ENCODE peak calls at places on chromosomes 2 and 18, in six cellular contexts. Y, D, A, R, U and V are unnamed samples.

GRCh38 chr2:130327703-130328527 is 14.8 kb upstream of the IMP4 start:
- DNase-seq in A (peak), Y (peak), D (no peak), U (no peak), R (no peak), V (peak)

GRCh38 chr2:46856336-46856735 is 59.3 kb downstream of the MCFD2 start:
- DNase-seq in U (no peak), R (no peak), D (no peak), Y (no peak), A (no peak), V (no peak)

GRCh38 chr2:142881619-142882018 is 4.2 kb downstream of the KYNU start:
- DNase-seq in Y (no peak), U (no peak), A (no peak), R (no peak), D (no peak), V (no peak)

GRCh38 chr2:113098061-113098460 is 29.3 kb upstream of the IL1RN start:
- DNase-seq in D (no peak), R (no peak), A (no peak), Y (no peak), U (no peak), V (no peak)

GRCh38 chr2:42714686-42715085 is 49.2 kb downstream of the OXER1 start:
- DNase-seq in A (no peak), U (no peak), R (no peak), Y (no peak), D (no peak), V (no peak)

GRCh38 chr2:225456619-225457260 is 57.2 kb downstream of the NYAP2 start:
- DNase-seq in Y (no peak), R (no peak), U (no peak), A (no peak), D (no peak), V (no peak)

GRCh38 chr2:63424329-63425078 is 163.8 kb downstream of the WDPCP start:
- DNase-seq in R (no peak), A (peak), U (no peak), D (peak), Y (peak), V (peak)

GRCh38 chr2:156339866-156340265 is 7.3 kb upstream of the NR4A2 start:
- DNase-seq in U (no peak), D (no peak), R (no peak), Y (no peak), A (no peak), V (no peak)

GRCh38 chr2:72289283-72289682 is 141.6 kb upstream of the CYP26B1 start:
- DNase-seq in U (no peak), R (no peak), A (no peak), Y (peak), D (no peak), V (peak)

GRCh38 chr2:212843409-212844199 is 305.0 kb upstream of the ERBB4 start:
- DNase-seq in U (peak), Y (peak), A (peak), R (no peak), D (no peak), V (peak)

GRCh38 chr2:203673933-203674332 is 32.5 kb upstream of the CD28 start:
- DNase-seq in Y (peak), A (no peak), D (no peak), U (no peak), R (no peak), V (peak)

GRCh38 chr2:20930928-20931327 is 108.0 kb upstream of the LDAH start:
- DNase-seq in R (no peak), U (no peak), D (peak), A (peak), Y (peak), V (peak)

GRCh38 chr18:61651145-61651879 is 241.5 kb downstream of the RNF152 start:
- DNase-seq in A (no peak), D (no peak), U (no peak), R (no peak), Y (no peak), V (no peak)

GRCh38 chr2:12716250-12717190 is at the start of gene TRIB2:
- DNase-seq in Y (peak), R (peak), A (peak), D (no peak), U (peak), V (peak)
- TF ChIP-seq CTCF in Y (no peak), R (peak), A (no peak), D (no peak), U (no peak), V (no peak)

DNA sequence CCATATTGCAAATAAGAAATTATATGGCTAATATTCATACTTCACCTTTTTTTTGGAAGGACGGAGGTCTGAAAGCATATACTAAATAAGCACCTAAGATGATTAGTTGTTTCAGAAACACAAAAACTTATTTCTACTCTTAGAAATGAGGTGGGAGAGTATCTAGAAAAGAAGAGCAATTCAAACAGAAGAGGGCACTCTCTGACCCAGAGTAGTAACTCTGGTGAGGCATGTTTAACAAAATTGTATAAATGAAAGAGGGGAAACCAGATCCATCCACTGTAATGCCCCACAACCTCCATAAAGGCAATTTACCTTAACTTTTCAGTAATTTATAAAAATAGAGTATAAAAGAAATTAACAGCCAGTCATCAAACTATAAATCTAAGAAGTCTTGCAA is 669.6 kb upstream of the VRK2 start:
- DNase-seq in A (peak), R (no peak), D (no peak), Y (peak), U (no peak), V (peak)
- TF ChIP-seq CTCF in A (no peak), R (no peak), D (no peak), Y (peak), U (no peak), V (peak)

GRCh38 chr2:215425021-215425782 is 10.7 kb downstream of the FN1 start:
- DNase-seq in U (no peak), D (no peak), A (peak), R (no peak), Y (peak), V (no peak)
- TF ChIP-seq CTCF in U (no peak), D (no peak), A (no peak), R (no peak), Y (no peak), V (no peak)

DNA sequence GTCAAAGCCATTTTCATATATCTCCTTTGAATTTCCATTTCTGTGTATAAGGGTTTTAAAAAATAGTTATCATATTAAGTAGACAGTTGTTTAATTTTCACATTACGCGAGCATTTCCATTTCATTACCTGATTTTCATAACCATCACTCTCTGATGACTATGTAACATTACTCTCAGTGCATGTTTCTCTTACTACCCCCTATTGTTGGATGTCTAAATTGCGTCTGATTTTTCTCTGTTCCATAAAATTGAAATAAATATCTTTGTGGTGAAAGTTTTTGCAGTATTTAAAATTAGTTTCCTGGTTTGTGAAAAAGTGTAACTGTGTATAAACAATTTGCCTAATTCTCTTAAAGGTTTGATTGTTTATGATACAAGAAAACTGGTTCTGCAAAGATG is 123.8 kb downstream of the MYO1B start:
- DNase-seq in U (no peak), D (no peak), A (peak), Y (peak), R (no peak), V (no peak)
- TF ChIP-seq CTCF in U (peak), D (peak), A (peak), Y (peak), R (no peak), V (peak)

GRCh38 chr2:185859506-185859905 is 120.9 kb downstream of the FSIP2 start:
- DNase-seq in A (peak), D (no peak), Y (peak), U (no peak), R (no peak), V (peak)

GRCh38 chr2:185857676-185858075 is 119.1 kb downstream of the FSIP2 start:
- DNase-seq in Y (peak), U (no peak), R (no peak), A (no peak), D (no peak), V (peak)

DNA sequence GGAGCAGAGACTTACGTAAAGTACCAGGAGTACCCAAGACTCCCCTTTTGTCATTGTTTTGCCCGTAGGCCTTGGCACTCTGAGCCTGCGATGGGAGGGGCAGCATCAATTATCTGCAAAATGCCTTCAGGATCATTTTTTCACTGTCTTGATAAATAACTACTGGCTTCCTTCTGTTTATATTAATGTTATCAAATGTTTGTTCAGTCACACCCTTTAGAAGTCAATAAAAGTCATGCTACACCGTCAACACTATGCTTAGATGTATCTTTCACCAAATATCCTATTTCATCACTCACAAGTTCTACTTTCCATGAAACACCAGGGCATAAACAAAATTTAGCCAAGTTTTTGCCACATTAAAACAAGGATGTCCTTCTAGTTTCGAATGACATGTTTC is 116.3 kb downstream of the FSIP2 start:
- DNase-seq in R (no peak), Y (no peak), U (no peak), D (no peak), A (no peak), V (no peak)
- TF ChIP-seq CTCF in R (no peak), Y (no peak), U (no peak), D (no peak), A (no peak), V (no peak)

GRCh38 chr2:149387411-149387810 is 57.0 kb downstream of the LYPD6 start:
- DNase-seq in U (no peak), A (no peak), R (no peak), D (no peak), Y (no peak), V (no peak)

GRCh38 chr2:149393647-149394046 is 63.3 kb downstream of the LYPD6 start:
- DNase-seq in A (no peak), R (no peak), D (no peak), U (no peak), Y (no peak), V (no peak)

GRCh38 chr2:149389506-149390167 is 59.2 kb downstream of the LYPD6 start:
- DNase-seq in D (no peak), A (no peak), R (no peak), Y (no peak), U (no peak), V (no peak)

GRCh38 chr2:149383340-149383739 is 53.0 kb downstream of the LYPD6 start:
- DNase-seq in Y (no peak), D (peak), A (peak), U (peak), R (no peak), V (peak)

DNA sequence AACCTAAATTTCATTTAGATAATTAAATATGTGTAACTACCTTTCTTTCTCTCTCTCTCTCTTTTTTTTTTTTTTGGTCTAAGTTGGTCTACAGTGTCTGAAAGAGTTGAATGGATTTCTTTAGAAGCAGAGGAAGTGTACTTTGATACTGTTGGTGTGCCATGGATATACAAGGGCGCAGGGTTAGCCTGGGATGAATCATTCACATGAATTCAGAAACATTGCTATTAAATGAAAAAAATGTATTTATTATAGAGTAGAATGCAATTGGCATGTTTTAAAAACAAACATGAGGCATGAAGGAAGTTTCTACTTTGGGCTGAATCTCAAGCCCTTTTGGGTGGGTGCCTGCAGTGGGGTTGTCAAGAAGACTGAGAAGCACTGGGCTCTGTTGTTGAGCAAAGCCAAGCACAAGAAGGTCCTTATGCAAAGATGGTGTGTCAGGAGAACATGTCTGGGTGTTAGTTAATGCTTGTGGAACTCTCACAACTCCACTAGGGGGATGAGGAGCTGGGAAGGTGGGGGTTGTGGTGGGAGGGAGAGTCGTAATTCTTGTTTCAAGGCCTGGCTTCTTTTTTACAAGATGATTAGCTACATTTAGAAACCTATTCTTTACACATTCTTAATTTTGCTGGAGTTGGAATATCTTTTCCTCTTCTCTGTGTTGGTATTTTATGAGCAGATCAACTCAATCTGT is 57.9 kb downstream of the LYPD6 start:
- DNase-seq in R (no peak), U (no peak), A (no peak), D (no peak), Y (no peak), V (no peak)
- TF ChIP-seq CTCF in R (no peak), U (peak), A (no peak), D (no peak), Y (no peak), V (peak)

GRCh38 chr2:85718006-85718391 is 23.8 kb downstream of the GNLY start:
- DNase-seq in D (no peak), U (no peak), A (no peak), Y (no peak), R (no peak), V (no peak)
- TF ChIP-seq CTCF in D (peak), U (no peak), A (peak), Y (no peak), R (no peak), V (no peak)

DNA sequence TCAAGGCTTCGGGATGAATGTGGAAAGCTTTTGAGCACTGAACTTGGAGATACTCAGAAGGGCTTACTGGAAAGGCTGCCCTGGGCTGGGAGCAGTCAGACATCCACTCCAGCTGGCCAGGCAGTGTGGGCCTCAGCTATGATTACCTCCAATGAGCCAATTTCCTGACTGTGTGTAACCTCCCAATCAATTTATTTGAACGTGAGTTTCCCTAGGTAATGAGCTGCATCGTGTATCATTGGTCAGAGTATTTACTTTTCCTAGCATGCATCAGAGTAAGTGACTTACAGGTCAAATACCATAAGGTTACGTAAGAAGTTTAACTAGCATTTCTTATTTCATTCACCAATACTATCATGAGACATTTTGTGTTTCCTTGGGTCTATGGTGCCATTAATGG is 11.0 kb upstream of the CTAGE1 start:
- DNase-seq in Y (peak), D (no peak), R (no peak), A (no peak), U (no peak), V (peak)
- TF ChIP-seq CTCF in Y (no peak), D (no peak), R (no peak), A (no peak), U (no peak), V (no peak)

GRCh38 chr2:66270247-66270646 is 164.7 kb upstream of the MEIS1 start:
- DNase-seq in D (no peak), R (no peak), A (no peak), Y (no peak), U (no peak), V (peak)

GRCh38 chr2:66271777-66272176 is 163.1 kb upstream of the MEIS1 start:
- DNase-seq in Y (no peak), A (no peak), D (no peak), R (no peak), U (no peak), V (no peak)

GRCh38 chr2:66279024-66279423 is 155.9 kb upstream of the MEIS1 start:
- DNase-seq in Y (no peak), R (no peak), U (no peak), D (no peak), A (no peak), V (no peak)

GRCh38 chr2:66281980-66282379 is 152.9 kb upstream of the MEIS1 start:
- DNase-seq in R (no peak), D (no peak), Y (no peak), A (no peak), U (no peak), V (no peak)

GRCh38 chr2:66275984-66276383 is 158.9 kb upstream of the MEIS1 start:
- DNase-seq in D (no peak), U (no peak), Y (no peak), R (no peak), A (no peak), V (no peak)
- TF ChIP-seq CTCF in D (no peak), U (no peak), Y (no peak), R (no peak), A (no peak), V (no peak)

DNA sequence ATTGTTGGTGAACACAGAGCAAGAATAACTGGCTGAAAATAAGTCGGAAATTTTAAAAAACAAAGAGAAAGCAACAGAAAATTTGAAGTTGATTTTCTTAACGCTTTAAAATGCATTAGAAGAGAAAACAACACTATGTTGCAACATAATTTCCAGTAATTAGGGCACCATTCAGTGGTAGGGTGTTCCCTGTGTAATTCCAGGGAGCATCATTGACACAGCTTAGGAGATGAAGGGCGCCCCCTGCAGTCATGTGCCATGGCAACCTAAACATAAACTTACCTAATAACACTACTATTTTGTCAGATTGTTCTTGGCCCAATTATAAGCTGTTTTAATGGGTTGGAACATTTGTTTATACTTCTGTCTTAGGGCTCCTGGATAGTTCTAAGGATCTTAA is 99.6 kb downstream of the DTNA start:
- DNase-seq in D (peak), U (peak), Y (peak), R (no peak), A (peak), V (peak)
- TF ChIP-seq CTCF in D (peak), U (peak), Y (peak), R (no peak), A (peak), V (peak)